ENCODE peak calls at places on chromosomes 2 and 18, in four cellular contexts. Y, P, O and M are unnamed samples.
A peak's percentile ranks its signal among the peaks of the same experiment; 100 is the strongest.

GRCh38 chr2:175147196-175147595 is 20.8 kb downstream of the ATF2 start:
- DNase-seq in P (no peak), O (no peak), Y (peak; percentile 49), M (no peak)

GRCh38 chr2:152613235-152613634 is 104.0 kb downstream of the PRPF40A start:
- DNase-seq in P (no peak), O (no peak), Y (peak; percentile 25), M (no peak)

GRCh38 chr2:233032551-233033320 is at the start of gene NEU2:
- DNase-seq in O (no peak), P (no peak), Y (no peak), M (no peak)

GRCh38 chr18:3585656-3586509 is 135.9 kb downstream of the TGIF1 start:
- DNase-seq in P (peak; percentile 86), Y (peak; percentile 80), O (peak; percentile 13), M (peak; percentile 82)

GRCh38 chr2:111236027-111236426 is 115.3 kb downstream of the BCL2L11 start:
- DNase-seq in O (no peak), Y (no peak), P (no peak), M (peak; percentile 81)

GRCh38 chr2:121281694-121282093 is 3.3 kb downstream of the TFCP2L1 start:
- DNase-seq in O (no peak), P (no peak), Y (no peak), M (no peak)

GRCh38 chr2:186518945-186519344 is 32.9 kb downstream of the ZC3H15 start:
- DNase-seq in P (no peak), O (no peak), Y (peak; percentile 94), M (no peak)

GRCh38 chr2:227884511-227884947 is 13.1 kb downstream of the DAW1 start:
- DNase-seq in Y (peak; percentile 73), P (peak; percentile 67), O (peak; percentile 23), M (peak; percentile 85)

GRCh38 chr2:135820003-135820618 is 16.9 kb downstream of the LCT start:
- DNase-seq in Y (peak; percentile 57), O (peak; percentile 36), P (no peak), M (no peak)

GRCh38 chr2:189347540-189347939 is 93.7 kb upstream of the WDR75 start:
- DNase-seq in O (no peak), P (no peak), Y (peak; percentile 98), M (no peak)

GRCh38 chr2:17719562-17720371 is 33.8 kb downstream of the SMC6 start:
- DNase-seq in P (no peak), O (no peak), Y (peak; percentile 27), M (no peak)

GRCh38 chr2:172833898-172834297 is 98.3 kb downstream of the RAPGEF4 start:
- DNase-seq in P (no peak), O (no peak), Y (peak; percentile 46), M (no peak)

GRCh38 chr2:222105046-222105445 is 193.8 kb downstream of the PAX3 start:
- DNase-seq in O (no peak), P (no peak), Y (no peak), M (no peak)

GRCh38 chr2:175874291-175874690 is 127.8 kb downstream of the LNPK start:
- DNase-seq in Y (no peak), P (no peak), O (no peak), M (no peak)

GRCh38 chr18:46676162-46676830 is 19.3 kb upstream of the LOXHD1 start:
- DNase-seq in Y (peak; percentile 38), P (no peak), O (no peak), M (no peak)

GRCh38 chr2:79040967-79041582 is 15.6 kb downstream of the REG3G start:
- DNase-seq in Y (peak; percentile 6), P (no peak), O (no peak), M (no peak)

GRCh38 chr2:162925595-162925994 is 87.0 kb upstream of the KCNH7 start:
- DNase-seq in O (no peak), Y (no peak), P (no peak), M (no peak)

GRCh38 chr2:202039278-202040100 is 5.8 kb downstream of the FZD7 start:
- DNase-seq in P (no peak), O (no peak), Y (no peak), M (no peak)

GRCh38 chr18:77081387-77081773 is 51.2 kb downstream of the MBP start:
- DNase-seq in P (no peak), O (no peak), Y (peak; percentile 91), M (no peak)

GRCh38 chr2:233556756-233557736 is 9.5 kb downstream of the USP40 start:
- DNase-seq in P (no peak), O (no peak), Y (peak; percentile 88), M (no peak)

GRCh38 chr2:14633451-14634211 is 1.1 kb downstream of the LRATD1 start:
- DNase-seq in P (peak; percentile 48), O (no peak), Y (no peak), M (peak; percentile 41)

GRCh38 chr2:205216092-205216491 is 466.2 kb upstream of the NRP2 start:
- DNase-seq in P (no peak), O (no peak), Y (no peak), M (no peak)

GRCh38 chr2:161048317-161048716 is 111.9 kb upstream of the TANK start:
- DNase-seq in P (no peak), Y (no peak), O (no peak), M (no peak)

GRCh38 chr2:26356771-26357170 is 10.2 kb upstream of the ADGRF3 start:
- DNase-seq in P (no peak), O (no peak), Y (peak; percentile 29), M (no peak)